ENCODE peak calls at places on chromosomes 13 and 19, in nine cellular contexts. L is activated T-helper 1 cell treated with anti-CD3 and anti-CD28 coated beads, Interleukin-12 subunit alpha, Interleukin-12 subunit beta, Interleukin-2, Interleukin-4 antibody, amounts not matched to agents 30 ng/mL and 10 ng/mL and 1 ng/mL, durations not matched to agents 14 hours and 24 hours and 36 hours; D is GOT3; V is M059J; Q is activated CD4-positive, alpha-beta memory T cell treated with anti-CD3 and anti-CD28 coated beads, Interleukin-2, amount 10 ng/mL, durations not matched to agents 7 days and 5 days; S is stimulated activated CD4-positive, alpha-beta T cell treated with anti-CD3 and anti-CD28 coated beads, Interleukin-1b, Interleukin-23, amount 100 ng/mL, for 1 hour; A is T-helper 1 cell; W is endothelial cell; G is NCI-H2029 treated with DMSO at 0.1 percent for 48 hours. J is an unnamed sample.

GRCh38 chr13:44165172-44165894 is 208.3 kb upstream of the SERP2 start:
- DNase-seq in G (no peak), L (no peak), S (no peak), W (no peak), A (no peak), V (no peak), D (no peak), Q (no peak), J (no peak)

GRCh38 chr19:2624537-2625091 is 77.9 kb downstream of the GNG7 start:
- DNase-seq in S (no peak), Q (no peak), W (no peak), A (no peak), D (no peak), V (peak; percentile 68), G (no peak), L (no peak), J (no peak)

GRCh38 chr13:113635048-113635420 is 23.0 kb downstream of the ATP4B start:
- DNase-seq in G (no peak), Q (no peak), A (no peak), S (no peak), W (no peak), V (no peak), D (no peak), L (no peak), J (no peak)

GRCh38 chr13:98457053-98457452 is 119.9 kb downstream of the STK24 start:
- DNase-seq in A (no peak), D (no peak), V (no peak), S (no peak), Q (no peak), L (no peak), G (no peak), W (no peak), J (no peak)

GRCh38 chr13:36341718-36342117 is 4.5 kb downstream of the SPART start:
- DNase-seq in S (no peak), V (peak; percentile 62), W (no peak), A (no peak), D (no peak), L (no peak), Q (no peak), G (no peak), J (peak; percentile 45)

GRCh38 chr19:30556230-30556711 is 184.1 kb downstream of the ZNF536 start:
- DNase-seq in Q (no peak), W (no peak), V (no peak), G (peak; percentile 38), D (no peak), L (no peak), A (no peak), S (no peak), J (no peak)

GRCh38 chr19:31342926-31343325 is 6.3 kb downstream of the TSHZ3 start:
- DNase-seq in G (no peak), W (no peak), A (no peak), S (no peak), V (no peak), D (no peak), L (no peak), Q (no peak), J (no peak)

GRCh38 chr13:93309886-93310520 is 83.4 kb downstream of the GPC6 start:
- DNase-seq in D (no peak), Q (no peak), G (peak; percentile 29), S (no peak), A (no peak), L (no peak), W (no peak), V (peak; percentile 39), J (peak; percentile 96)

GRCh38 chr19:13526552-13526951 is 20.3 kb upstream of the CACNA1A start:
- DNase-seq in S (no peak), G (no peak), A (no peak), W (no peak), D (no peak), L (no peak), V (peak; percentile 59), Q (peak; percentile 19), J (no peak)

GRCh38 chr19:51108805-51109146 is 567 bp upstream of the CTU1 start:
- DNase-seq in S (no peak), L (no peak), Q (no peak), D (no peak), V (no peak), G (no peak), A (no peak), W (no peak), J (no peak)

GRCh38 chr13:103288114-103288513 is 221.9 kb upstream of the SLC10A2 start:
- DNase-seq in L (no peak), D (no peak), A (no peak), V (no peak), G (no peak), Q (no peak), W (no peak), S (no peak), J (no peak)